ENCODE peak calls at places on chromosomes 12 and 14, in four cellular contexts. One of them, this sample, is unnamed.

GRCh38 chr12:51326762-51327439 is 2.9 kb upstream of the BIN2 start:
- DNase-seq in kidney epithelial cell: no peak
- DNase-seq in fibroblast of pulmonary artery: peak
- DNase-seq in cardiac fibroblast: peak
- DNase-seq in this sample: no peak

GRCh38 chr14:73059326-73059725 is 992 bp downstream of the RBM25 start:
- DNase-seq in fibroblast of pulmonary artery: peak
- DNase-seq in cardiac fibroblast: peak
- DNase-seq in kidney epithelial cell: no peak
- DNase-seq in this sample: no peak

GRCh38 chr14:65045011-65045410 is 57.3 kb downstream of the MAX start:
- DNase-seq in cardiac fibroblast: no peak
- DNase-seq in fibroblast of pulmonary artery: no peak
- DNase-seq in kidney epithelial cell: no peak
- DNase-seq in this sample: no peak

GRCh38 chr14:55884819-55885218 is 233.4 kb upstream of the PELI2 start:
- DNase-seq in cardiac fibroblast: no peak
- DNase-seq in kidney epithelial cell: no peak
- DNase-seq in fibroblast of pulmonary artery: no peak
- DNase-seq in this sample: no peak

GRCh38 chr12:49944718-49945117 is 5.8 kb upstream of the AQP2 start:
- DNase-seq in kidney epithelial cell: no peak
- DNase-seq in cardiac fibroblast: no peak
- DNase-seq in fibroblast of pulmonary artery: no peak
- DNase-seq in this sample: no peak

GRCh38 chr14:99552021-99552553 is 51.9 kb downstream of the CCDC85C start:
- DNase-seq in fibroblast of pulmonary artery: no peak
- DNase-seq in kidney epithelial cell: no peak
- DNase-seq in cardiac fibroblast: no peak
- DNase-seq in this sample: no peak

GRCh38 chr12:92550661-92551060 is 152.1 kb upstream of the PLEKHG7 start:
- DNase-seq in cardiac fibroblast: no peak
- DNase-seq in fibroblast of pulmonary artery: no peak
- DNase-seq in kidney epithelial cell: no peak
- DNase-seq in this sample: no peak

GRCh38 chr14:31926123-31926522 is 151.0 kb upstream of the ARHGAP5 start:
- DNase-seq in cardiac fibroblast: peak
- DNase-seq in fibroblast of pulmonary artery: peak
- DNase-seq in kidney epithelial cell: peak
- DNase-seq in this sample: no peak

GRCh38 chr12:54125950-54126695 is 62.7 kb downstream of the SMUG1 start:
- DNase-seq in fibroblast of pulmonary artery: no peak
- DNase-seq in cardiac fibroblast: no peak
- DNase-seq in kidney epithelial cell: no peak
- DNase-seq in this sample: no peak

GRCh38 chr14:102848830-102849521 is 71.7 kb downstream of the TRAF3 start:
- DNase-seq in cardiac fibroblast: peak
- DNase-seq in kidney epithelial cell: no peak
- DNase-seq in fibroblast of pulmonary artery: no peak
- DNase-seq in this sample: no peak

GRCh38 chr12:48881652-48882324 is 16.1 kb upstream of the RND1 start:
- DNase-seq in fibroblast of pulmonary artery: peak
- DNase-seq in kidney epithelial cell: no peak
- DNase-seq in cardiac fibroblast: peak
- DNase-seq in this sample: no peak

GRCh38 chr14:58724702-58725101 is 86.9 kb downstream of the DACT1 start:
- DNase-seq in cardiac fibroblast: no peak
- DNase-seq in fibroblast of pulmonary artery: no peak
- DNase-seq in kidney epithelial cell: no peak
- DNase-seq in this sample: no peak

GRCh38 chr14:63039800-63040380 is 5.4 kb downstream of the KCNH5 start:
- DNase-seq in kidney epithelial cell: peak
- DNase-seq in fibroblast of pulmonary artery: peak
- DNase-seq in cardiac fibroblast: peak
- DNase-seq in this sample: peak

GRCh38 chr12:50988051-50988450 is 35.7 kb downstream of the HIGD1C start:
- DNase-seq in cardiac fibroblast: no peak
- DNase-seq in fibroblast of pulmonary artery: no peak
- DNase-seq in kidney epithelial cell: no peak
- DNase-seq in this sample: no peak

GRCh38 chr12:81758421-81759214 is 532 bp downstream of the PPFIA2 start:
- DNase-seq in cardiac fibroblast: peak
- DNase-seq in kidney epithelial cell: no peak
- DNase-seq in fibroblast of pulmonary artery: peak
- DNase-seq in this sample: no peak

GRCh38 chr14:56854325-56854724 is 44.0 kb upstream of the OTX2 start:
- DNase-seq in kidney epithelial cell: no peak
- DNase-seq in fibroblast of pulmonary artery: no peak
- DNase-seq in cardiac fibroblast: no peak
- DNase-seq in this sample: no peak

GRCh38 chr12:123057505-123058265 is 77.2 kb downstream of the ARL6IP4 start:
- DNase-seq in kidney epithelial cell: no peak
- DNase-seq in fibroblast of pulmonary artery: no peak
- DNase-seq in cardiac fibroblast: no peak
- DNase-seq in this sample: no peak

GRCh38 chr12:14907953-14908352 is 22.3 kb upstream of the MGP start:
- DNase-seq in fibroblast of pulmonary artery: no peak
- DNase-seq in cardiac fibroblast: no peak
- DNase-seq in kidney epithelial cell: no peak
- DNase-seq in this sample: no peak

GRCh38 chr14:59321184-59321952 is 132.9 kb downstream of the DAAM1 start:
- DNase-seq in cardiac fibroblast: peak
- DNase-seq in fibroblast of pulmonary artery: peak
- DNase-seq in kidney epithelial cell: peak
- DNase-seq in this sample: no peak

GRCh38 chr14:49687942-49688700 is at the start of gene POLE2:
- DNase-seq in fibroblast of pulmonary artery: peak
- DNase-seq in kidney epithelial cell: no peak
- DNase-seq in cardiac fibroblast: peak
- DNase-seq in this sample: no peak

GRCh38 chr12:118061876-118062791 is 1.2 kb upstream of the WSB2 start:
- DNase-seq in fibroblast of pulmonary artery: peak
- DNase-seq in cardiac fibroblast: peak
- DNase-seq in kidney epithelial cell: no peak
- DNase-seq in this sample: no peak

GRCh38 chr12:112855375-112855774 is 51.4 kb upstream of the OAS1 start:
- DNase-seq in cardiac fibroblast: no peak
- DNase-seq in fibroblast of pulmonary artery: no peak
- DNase-seq in kidney epithelial cell: no peak
- DNase-seq in this sample: no peak

GRCh38 chr14:88616697-88617096 is 53.9 kb downstream of the ZC3H14 start:
- DNase-seq in kidney epithelial cell: no peak
- DNase-seq in fibroblast of pulmonary artery: no peak
- DNase-seq in cardiac fibroblast: no peak
- DNase-seq in this sample: no peak

GRCh38 chr14:31341280-31341679 is 79.1 kb downstream of the HEATR5A start:
- DNase-seq in cardiac fibroblast: no peak
- DNase-seq in fibroblast of pulmonary artery: no peak
- DNase-seq in kidney epithelial cell: no peak
- DNase-seq in this sample: no peak

GRCh38 chr12:113658030-113658655 is 186.5 kb upstream of the LHX5 start:
- DNase-seq in fibroblast of pulmonary artery: peak
- DNase-seq in kidney epithelial cell: no peak
- DNase-seq in cardiac fibroblast: peak
- DNase-seq in this sample: no peak

GRCh38 chr14:74977901-74978385 is 22.5 kb upstream of the PGF start:
- DNase-seq in cardiac fibroblast: no peak
- DNase-seq in kidney epithelial cell: no peak
- DNase-seq in fibroblast of pulmonary artery: no peak
- DNase-seq in this sample: no peak

GRCh38 chr14:33617154-33617553 is 333.7 kb downstream of the EGLN3 start:
- DNase-seq in cardiac fibroblast: peak
- DNase-seq in fibroblast of pulmonary artery: peak
- DNase-seq in kidney epithelial cell: peak
- DNase-seq in this sample: peak

GRCh38 chr12:20395791-20396550 is 27.6 kb downstream of the PDE3A start:
- DNase-seq in kidney epithelial cell: no peak
- DNase-seq in fibroblast of pulmonary artery: no peak
- DNase-seq in cardiac fibroblast: no peak
- DNase-seq in this sample: no peak

GRCh38 chr14:104897286-104898194 is 27.1 kb upstream of the PLD4 start:
- DNase-seq in cardiac fibroblast: no peak
- DNase-seq in kidney epithelial cell: no peak
- DNase-seq in fibroblast of pulmonary artery: no peak
- DNase-seq in this sample: no peak

GRCh38 chr12:13101854-13102375 is 1.6 kb downstream of the GSG1 start:
- DNase-seq in fibroblast of pulmonary artery: no peak
- DNase-seq in kidney epithelial cell: no peak
- DNase-seq in cardiac fibroblast: no peak
- DNase-seq in this sample: no peak

GRCh38 chr12:83010169-83010804 is 323.6 kb downstream of the TMTC2 start:
- DNase-seq in fibroblast of pulmonary artery: no peak
- DNase-seq in kidney epithelial cell: no peak
- DNase-seq in cardiac fibroblast: no peak
- DNase-seq in this sample: no peak

GRCh38 chr14:63276492-63277342 is 42.0 kb downstream of the GPHB5 start:
- DNase-seq in cardiac fibroblast: peak
- DNase-seq in fibroblast of pulmonary artery: peak
- DNase-seq in kidney epithelial cell: peak
- DNase-seq in this sample: peak

GRCh38 chr14:91573894-91574837 is 64.1 kb upstream of the PPP4R3A start:
- DNase-seq in kidney epithelial cell: no peak
- DNase-seq in fibroblast of pulmonary artery: peak
- DNase-seq in cardiac fibroblast: peak
- DNase-seq in this sample: no peak

GRCh38 chr12:13505224-13505623 is 308.7 kb downstream of the EMP1 start:
- DNase-seq in fibroblast of pulmonary artery: no peak
- DNase-seq in kidney epithelial cell: no peak
- DNase-seq in cardiac fibroblast: no peak
- DNase-seq in this sample: no peak

GRCh38 chr12:99282670-99283069 is 364.9 kb upstream of the GARIN6 start:
- DNase-seq in kidney epithelial cell: no peak
- DNase-seq in fibroblast of pulmonary artery: no peak
- DNase-seq in cardiac fibroblast: no peak
- DNase-seq in this sample: no peak

GRCh38 chr12:130357241-130357640 is 19.6 kb downstream of the PIWIL1 start:
- DNase-seq in cardiac fibroblast: no peak
- DNase-seq in kidney epithelial cell: no peak
- DNase-seq in fibroblast of pulmonary artery: no peak
- DNase-seq in this sample: no peak

DNA sequence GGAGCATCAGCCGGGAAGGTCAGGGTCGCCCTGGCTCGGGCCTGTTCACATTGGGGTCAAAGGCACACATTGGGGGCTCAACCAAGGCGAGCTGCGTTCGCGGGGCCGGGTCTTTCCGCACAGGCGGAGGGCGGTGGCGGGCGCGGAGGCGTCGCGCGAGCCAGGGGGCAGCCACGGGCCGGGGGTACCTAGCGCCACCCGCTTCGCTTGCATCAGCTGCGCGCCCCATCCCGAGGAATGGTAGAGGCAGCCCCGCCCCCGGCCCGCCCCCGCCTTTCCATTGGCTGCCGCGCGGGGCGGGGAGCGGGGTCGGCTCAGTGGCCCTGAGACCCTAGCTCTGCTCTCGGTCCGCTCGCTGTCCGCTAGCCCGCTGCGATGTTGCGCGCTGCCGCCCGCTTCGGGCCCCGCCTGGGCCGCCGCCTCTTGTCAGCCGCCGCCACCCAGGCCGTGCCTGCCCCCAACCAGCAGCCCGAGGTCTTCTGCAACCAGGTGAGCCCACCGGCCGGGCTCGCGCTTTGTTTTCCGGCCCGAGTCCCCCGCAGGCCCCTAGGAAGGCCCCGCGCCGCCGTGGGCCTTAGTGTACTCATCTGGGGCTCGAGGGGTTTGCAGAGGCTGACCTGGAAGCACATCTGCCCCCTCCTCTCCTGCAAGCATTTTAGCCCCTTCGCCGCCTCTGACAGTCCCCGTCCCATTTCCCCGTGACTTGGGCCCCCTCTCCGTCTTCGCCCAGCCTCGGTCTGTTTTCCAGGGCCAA is at the start of gene ALDH2:
- DNase-seq in fibroblast of pulmonary artery: peak
- DNase-seq in kidney epithelial cell: no peak
- DNase-seq in cardiac fibroblast: peak
- DNase-seq in this sample: no peak
- TF ChIP-seq CTCF in fibroblast of pulmonary artery: no peak
- TF ChIP-seq CTCF in kidney epithelial cell: no peak
- TF ChIP-seq CTCF in cardiac fibroblast: no peak
- TF ChIP-seq CTCF in this sample: no peak

DNA sequence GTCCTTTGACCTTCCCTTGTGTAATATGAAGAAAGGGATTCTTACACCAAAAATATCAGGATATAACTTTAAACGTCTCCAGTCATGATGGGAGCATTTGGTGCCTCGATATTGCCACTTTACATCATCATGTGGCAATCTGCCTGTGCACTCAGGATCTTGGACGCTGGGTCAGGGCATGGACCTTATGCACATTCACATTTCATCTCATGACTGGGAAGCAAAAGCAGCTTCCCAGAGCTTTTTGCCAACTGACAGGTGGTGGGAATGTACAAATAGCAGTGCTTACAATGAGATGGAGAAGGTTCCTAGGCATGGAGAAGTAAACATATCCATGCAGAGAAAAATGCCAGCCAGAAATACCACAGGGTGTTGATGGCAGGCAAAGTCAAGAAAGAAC is 30.3 kb downstream of the EFCAB11 start:
- DNase-seq in fibroblast of pulmonary artery: no peak
- DNase-seq in cardiac fibroblast: no peak
- DNase-seq in kidney epithelial cell: no peak
- DNase-seq in this sample: no peak
- TF ChIP-seq CTCF in fibroblast of pulmonary artery: no peak
- TF ChIP-seq CTCF in cardiac fibroblast: no peak
- TF ChIP-seq CTCF in kidney epithelial cell: no peak
- TF ChIP-seq CTCF in this sample: no peak

GRCh38 chr12:105235747-105236476 is at the start of gene APPL2:
- DNase-seq in cardiac fibroblast: peak
- DNase-seq in fibroblast of pulmonary artery: peak
- DNase-seq in kidney epithelial cell: no peak
- DNase-seq in this sample: no peak
- TF ChIP-seq CTCF in cardiac fibroblast: no peak
- TF ChIP-seq CTCF in fibroblast of pulmonary artery: no peak
- TF ChIP-seq CTCF in kidney epithelial cell: no peak
- TF ChIP-seq CTCF in this sample: peak

GRCh38 chr12:124571556-124571955 is 4.1 kb upstream of the NCOR2 start:
- DNase-seq in fibroblast of pulmonary artery: no peak
- DNase-seq in cardiac fibroblast: no peak
- DNase-seq in kidney epithelial cell: no peak
- DNase-seq in this sample: no peak

GRCh38 chr12:124569375-124570148 is 2.1 kb upstream of the NCOR2 start:
- DNase-seq in kidney epithelial cell: no peak
- DNase-seq in cardiac fibroblast: no peak
- DNase-seq in fibroblast of pulmonary artery: no peak
- DNase-seq in this sample: no peak

GRCh38 chr12:124568431-124569374 is 1.3 kb upstream of the NCOR2 start:
- DNase-seq in cardiac fibroblast: peak
- DNase-seq in fibroblast of pulmonary artery: peak
- DNase-seq in kidney epithelial cell: no peak
- DNase-seq in this sample: no peak

GRCh38 chr12:124567673-124568373 is 411 bp upstream of the NCOR2 start:
- DNase-seq in kidney epithelial cell: no peak
- DNase-seq in fibroblast of pulmonary artery: peak
- DNase-seq in cardiac fibroblast: peak
- DNase-seq in this sample: no peak

GRCh38 chr12:124570810-124571209 is 3.4 kb upstream of the NCOR2 start:
- DNase-seq in fibroblast of pulmonary artery: no peak
- DNase-seq in cardiac fibroblast: no peak
- DNase-seq in kidney epithelial cell: no peak
- DNase-seq in this sample: no peak
- TF ChIP-seq CTCF in fibroblast of pulmonary artery: no peak
- TF ChIP-seq CTCF in cardiac fibroblast: no peak
- TF ChIP-seq CTCF in kidney epithelial cell: no peak
- TF ChIP-seq CTCF in this sample: no peak

GRCh38 chr12:27840229-27840999 is 60.4 kb upstream of the MANSC4 start:
- DNase-seq in cardiac fibroblast: peak
- DNase-seq in fibroblast of pulmonary artery: no peak
- DNase-seq in kidney epithelial cell: no peak
- DNase-seq in this sample: no peak
- TF ChIP-seq CTCF in cardiac fibroblast: peak
- TF ChIP-seq CTCF in fibroblast of pulmonary artery: peak
- TF ChIP-seq CTCF in kidney epithelial cell: peak
- TF ChIP-seq CTCF in this sample: peak